ENCODE peak calls at places on chromosomes 11 and 22, in seven cellular contexts. Q is AG10803, O is HCT116, S is glutamatergic neuron, I is lower lobe of right lung, X is AG09319, L is A673. U is an unnamed sample.

GRCh38 chr22:28893810-28894209 is 10.4 kb downstream of the ZNRF3 start:
- DNase-seq in Q (no peak), O (no peak), S (no peak), I (no peak), X (no peak), L (no peak), U (no peak)

GRCh38 chr22:29457730-29458129 is 19.3 kb downstream of the RFPL1 start:
- DNase-seq in Q (peak; percentile 25), O (peak; percentile 70), S (peak; percentile 47), I (no peak), X (no peak), L (peak; percentile 69), U (no peak)

GRCh38 chr11:30008946-30009525 is 7.8 kb downstream of the KCNA4 start:
- DNase-seq in Q (no peak), O (no peak), S (no peak), I (no peak), X (no peak), L (no peak), U (no peak)

GRCh38 chr11:69227271-69227670 is 66.7 kb upstream of the MYEOV start:
- DNase-seq in Q (no peak), O (no peak), S (no peak), I (no peak), X (no peak), L (no peak), U (no peak)

GRCh38 chr11:86459682-86460460 is 85.2 kb downstream of the CCDC81 start:
- DNase-seq in Q (peak; percentile 84), O (peak; percentile 27), S (no peak), I (peak; percentile 53), X (no peak), L (peak; percentile 81), U (peak; percentile 65)

GRCh38 chr11:68859123-68859522 is 17.4 kb upstream of the CPT1A start:
- DNase-seq in Q (peak; percentile 21), O (no peak), S (no peak), I (no peak), X (no peak), L (no peak), U (no peak)

GRCh38 chr11:133977067-133977681 is 20.4 kb upstream of the IGSF9B start:
- DNase-seq in Q (no peak), O (no peak), S (no peak), I (no peak), X (no peak), L (no peak), U (no peak)

GRCh38 chr11:14132312-14132711 is 169.8 kb downstream of the SPON1 start:
- DNase-seq in Q (peak; percentile 31), O (no peak), S (no peak), I (no peak), X (no peak), L (peak; percentile 1), U (no peak)

GRCh38 chr11:47485112-47485511 is 36.2 kb upstream of the RAPSN start:
- DNase-seq in Q (no peak), O (no peak), S (no peak), I (peak; percentile 87), X (no peak), L (no peak), U (no peak)

GRCh38 chr11:71428861-71429435 is 19.2 kb downstream of the DHCR7 start:
- DNase-seq in Q (no peak), O (no peak), S (no peak), I (no peak), X (no peak), L (no peak), U (peak; percentile 29)

GRCh38 chr22:46827072-46827780 is 64.8 kb downstream of the TBC1D22A start:
- DNase-seq in Q (no peak), O (no peak), S (peak; percentile 38), I (no peak), X (no peak), L (no peak), U (no peak)
- TF ChIP-seq CTCF in Q (no peak), O (peak; percentile 6), S (no peak), I (no peak), X (no peak), L (peak; percentile 25), U (no peak)

DNA sequence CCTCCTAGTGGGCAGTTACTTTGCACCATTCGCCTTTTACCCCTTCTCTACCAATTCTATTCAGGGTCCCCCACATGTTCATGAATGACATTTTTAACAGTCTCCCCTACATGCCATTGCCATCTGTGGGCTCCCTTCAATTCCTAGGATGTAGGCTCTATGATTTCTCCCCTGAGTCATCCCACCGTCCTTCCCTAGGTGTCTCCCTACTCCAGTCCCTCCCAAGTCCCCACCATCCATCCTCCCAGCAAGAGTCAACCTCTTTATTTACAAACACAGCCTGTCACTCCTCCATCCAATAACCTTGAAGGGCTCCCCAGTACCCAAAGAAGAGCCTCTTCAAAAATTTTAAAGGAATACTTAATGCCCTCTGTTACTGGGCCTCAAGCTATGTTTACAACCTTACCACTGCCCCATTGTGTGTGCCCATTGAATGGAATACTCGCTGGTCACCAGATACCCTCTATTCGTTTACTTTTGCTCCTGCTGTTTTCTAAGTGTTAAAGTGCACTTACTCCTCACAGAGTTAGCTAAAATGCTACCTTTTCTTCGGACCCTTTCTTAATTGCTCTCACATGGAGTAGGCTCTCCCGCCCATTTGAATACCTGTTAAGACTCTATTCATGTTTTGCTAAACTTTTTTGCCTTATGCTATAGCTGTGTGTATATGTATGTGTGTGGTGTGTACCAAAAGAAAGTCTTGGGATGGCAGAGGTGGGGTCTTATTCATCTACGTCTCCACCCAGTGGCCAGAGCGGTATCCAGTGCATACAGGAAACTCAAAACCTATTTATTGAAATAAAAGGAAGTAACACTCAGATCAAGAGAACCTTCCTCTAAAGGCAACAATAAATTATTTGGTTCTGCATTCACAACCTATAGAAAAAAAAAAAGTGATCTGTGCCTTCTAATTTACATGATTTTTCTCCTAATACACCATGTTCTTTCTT is 235.8 kb upstream of the CCDC90B start:
- DNase-seq in Q (peak; percentile 34), O (no peak), S (no peak), I (no peak), X (peak; percentile 4), L (peak; percentile 65), U (no peak)
- TF ChIP-seq CTCF in Q (peak; percentile 56), O (peak; percentile 6), S (no peak), I (no peak), X (peak; percentile 67), L (peak; percentile 56), U (no peak)

GRCh38 chr22:33271390-33272161 is 213.4 kb upstream of the SYN3 start:
- DNase-seq in Q (peak; percentile 80), O (no peak), S (no peak), I (no peak), X (no peak), L (no peak), U (peak; percentile 36)
- TF ChIP-seq CTCF in Q (peak; percentile 9), O (no peak), S (no peak), I (no peak), X (no peak), L (no peak), U (no peak)

DNA sequence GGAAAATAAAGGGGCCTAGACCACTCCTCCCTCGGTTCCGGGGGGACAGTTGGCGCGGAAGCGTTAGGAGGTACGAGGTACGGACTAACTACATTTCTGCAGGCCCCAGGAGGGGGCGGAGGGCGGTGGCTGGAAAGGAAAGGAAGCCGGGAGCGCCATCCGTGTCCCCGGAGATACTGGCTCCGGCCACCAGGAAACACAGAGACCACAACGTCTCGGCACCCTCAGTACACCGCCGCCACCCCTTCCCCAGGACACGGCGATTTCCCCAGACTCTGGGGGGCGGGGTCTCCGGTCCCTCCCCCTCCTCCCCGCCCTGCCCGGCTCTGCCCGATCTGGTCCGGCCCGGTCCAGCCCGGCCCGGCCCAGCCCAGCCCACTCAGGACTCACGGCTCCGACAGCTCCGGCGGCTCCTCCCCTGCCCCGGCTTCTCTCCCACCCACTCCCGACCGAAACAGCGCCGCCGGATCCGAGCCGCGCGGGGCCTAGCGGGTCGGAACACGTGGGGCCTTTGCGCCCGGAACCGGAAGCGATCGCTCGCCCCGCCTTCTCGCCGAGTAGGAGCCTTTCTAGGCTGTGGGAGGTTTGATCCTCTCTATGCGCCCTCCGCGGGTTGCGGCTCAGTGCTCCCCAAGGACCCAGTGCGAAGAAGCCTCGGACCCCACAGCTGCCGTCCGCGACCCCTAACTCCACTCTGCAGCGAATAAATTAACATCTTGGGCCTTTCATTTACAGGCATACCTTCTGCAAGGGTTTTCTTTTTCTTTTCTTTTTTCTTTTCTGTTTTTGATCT is at the start of gene ZNF202:
- DNase-seq in Q (peak; percentile 87), O (peak; percentile 69), S (peak; percentile 94), I (peak; percentile 96), X (peak; percentile 67), L (peak; percentile 97), U (peak; percentile 91)
- TF ChIP-seq CTCF in Q (peak; percentile 19), O (no peak), S (peak; percentile 57), I (peak; percentile 11), X (peak; percentile 8), L (peak; percentile 13), U (no peak)